ENCODE peak calls at places on chromosomes 7 and 10, in six cellular contexts. One of them, this sample, is unnamed.

GRCh38 chr7:98378210-98378819 is 22.6 kb downstream of the BAIAP2L1 start:
- DNase-seq in K562: no peak
- DNase-seq in GM12891: no peak
- DNase-seq in HepG2: no peak
- DNase-seq in GM12878: no peak
- DNase-seq in H1: no peak
- DNase-seq in this sample: no peak

GRCh38 chr10:20302033-20302432 is 485.8 kb downstream of the PLXDC2 start:
- DNase-seq in K562: no peak
- DNase-seq in GM12891: no peak
- DNase-seq in HepG2: no peak
- DNase-seq in GM12878: no peak
- DNase-seq in H1: no peak
- DNase-seq in this sample: no peak

GRCh38 chr10:79102056-79102874 is 33.5 kb downstream of the ZMIZ1 start:
- DNase-seq in K562: peak; percentile 50
- DNase-seq in GM12891: no peak
- DNase-seq in HepG2: no peak
- DNase-seq in GM12878: no peak
- DNase-seq in H1: no peak
- DNase-seq in this sample: no peak

GRCh38 chr7:27586825-27587224 is 75.9 kb downstream of the HIBADH start:
- DNase-seq in K562: no peak
- DNase-seq in GM12891: no peak
- DNase-seq in HepG2: no peak
- DNase-seq in GM12878: peak; percentile 53
- DNase-seq in H1: no peak
- DNase-seq in this sample: peak; percentile 12

GRCh38 chr10:72407471-72407870 is 52.8 kb upstream of the DNAJB12 start:
- DNase-seq in K562: no peak
- DNase-seq in GM12891: no peak
- DNase-seq in HepG2: no peak
- DNase-seq in GM12878: no peak
- DNase-seq in H1: no peak
- DNase-seq in this sample: peak; percentile 4

GRCh38 chr10:17215782-17216122 is 12.3 kb upstream of the VIM start:
- DNase-seq in K562: no peak
- DNase-seq in GM12891: no peak
- DNase-seq in HepG2: no peak
- DNase-seq in GM12878: no peak
- DNase-seq in H1: no peak
- DNase-seq in this sample: no peak

GRCh38 chr7:48390381-48391327 is 219.4 kb downstream of the ABCA13 start:
- DNase-seq in K562: no peak
- DNase-seq in GM12891: no peak
- DNase-seq in HepG2: no peak
- DNase-seq in GM12878: no peak
- DNase-seq in H1: no peak
- DNase-seq in this sample: no peak

GRCh38 chr7:91355680-91356435 is 91.6 kb downstream of the FZD1 start:
- DNase-seq in K562: no peak
- DNase-seq in GM12891: no peak
- DNase-seq in HepG2: no peak
- DNase-seq in GM12878: no peak
- DNase-seq in H1: peak; percentile 54
- DNase-seq in this sample: no peak

GRCh38 chr7:30831936-30832335 is 60.7 kb downstream of the MINDY4 start:
- DNase-seq in K562: no peak
- DNase-seq in GM12891: no peak
- DNase-seq in HepG2: no peak
- DNase-seq in GM12878: no peak
- DNase-seq in H1: no peak
- DNase-seq in this sample: no peak

GRCh38 chr7:151038951-151039849 is 9.1 kb upstream of the ASIC3 start:
- DNase-seq in K562: peak; percentile 99
- DNase-seq in GM12891: no peak
- DNase-seq in HepG2: peak; percentile 67
- DNase-seq in GM12878: no peak
- DNase-seq in H1: no peak
- DNase-seq in this sample: no peak

GRCh38 chr10:93261961-93262610 is 188.4 kb downstream of the CYP26A1 start:
- DNase-seq in K562: no peak
- DNase-seq in GM12891: no peak
- DNase-seq in HepG2: no peak
- DNase-seq in GM12878: no peak
- DNase-seq in H1: no peak
- DNase-seq in this sample: no peak

GRCh38 chr10:22911889-22912762 is 15.7 kb upstream of the ARMC3 start:
- DNase-seq in K562: no peak
- DNase-seq in GM12891: no peak
- DNase-seq in HepG2: peak; percentile 56
- DNase-seq in GM12878: no peak
- DNase-seq in H1: no peak
- DNase-seq in this sample: no peak

GRCh38 chr7:124322561-124322960 is 289.7 kb upstream of the TMEM229A start:
- DNase-seq in K562: no peak
- DNase-seq in GM12891: no peak
- DNase-seq in HepG2: no peak
- DNase-seq in GM12878: no peak
- DNase-seq in H1: no peak
- DNase-seq in this sample: no peak

GRCh38 chr10:15745748-15746147 is 26.0 kb upstream of the ITGA8 start:
- DNase-seq in K562: no peak
- DNase-seq in GM12891: no peak
- DNase-seq in HepG2: no peak
- DNase-seq in GM12878: no peak
- DNase-seq in H1: no peak
- DNase-seq in this sample: no peak

GRCh38 chr10:110556993-110557601 is 10.4 kb upstream of the SMC3 start:
- DNase-seq in K562: peak; percentile 41
- DNase-seq in GM12891: peak; percentile 27
- DNase-seq in HepG2: peak; percentile 24
- DNase-seq in GM12878: no peak
- DNase-seq in H1: no peak
- DNase-seq in this sample: peak; percentile 19

GRCh38 chr7:156224441-156225225 is 412.4 kb upstream of the SHH start:
- DNase-seq in K562: no peak
- DNase-seq in GM12891: no peak
- DNase-seq in HepG2: no peak
- DNase-seq in GM12878: no peak
- DNase-seq in H1: no peak
- DNase-seq in this sample: no peak

GRCh38 chr7:67590649-67591048 is 594.0 kb downstream of the TYW1 start:
- DNase-seq in K562: no peak
- DNase-seq in GM12891: no peak
- DNase-seq in HepG2: no peak
- DNase-seq in GM12878: no peak
- DNase-seq in H1: no peak
- DNase-seq in this sample: no peak

GRCh38 chr7:151876112-151876898 is 610 bp downstream of the PRKAG2 start:
- DNase-seq in K562: peak; percentile 60
- DNase-seq in GM12891: peak; percentile 50
- DNase-seq in HepG2: no peak
- DNase-seq in GM12878: no peak
- DNase-seq in H1: no peak
- DNase-seq in this sample: no peak

GRCh38 chr7:19117081-19117869 is at the start of gene TWIST1:
- DNase-seq in K562: peak; percentile 10
- DNase-seq in GM12891: no peak
- DNase-seq in HepG2: no peak
- DNase-seq in GM12878: no peak
- DNase-seq in H1: peak; percentile 77
- DNase-seq in this sample: no peak

GRCh38 chr7:389911-390601 is 100.1 kb downstream of the FOXL3 start:
- DNase-seq in K562: no peak
- DNase-seq in GM12891: no peak
- DNase-seq in HepG2: no peak
- DNase-seq in GM12878: no peak
- DNase-seq in H1: no peak
- DNase-seq in this sample: no peak

GRCh38 chr7:963236-964078 is 9.0 kb upstream of the ADAP1 start:
- DNase-seq in K562: no peak
- DNase-seq in GM12891: peak; percentile 53
- DNase-seq in HepG2: no peak
- DNase-seq in GM12878: no peak
- DNase-seq in H1: no peak
- DNase-seq in this sample: no peak

GRCh38 chr7:149194799-149195179 is 557 bp upstream of the ZNF282 start:
- DNase-seq in K562: no peak
- DNase-seq in GM12891: no peak
- DNase-seq in HepG2: no peak
- DNase-seq in GM12878: no peak
- DNase-seq in H1: no peak
- DNase-seq in this sample: no peak

GRCh38 chr7:149197675-149198074 is 2.3 kb downstream of the ZNF282 start:
- DNase-seq in K562: no peak
- DNase-seq in GM12891: no peak
- DNase-seq in HepG2: no peak
- DNase-seq in GM12878: no peak
- DNase-seq in H1: no peak
- DNase-seq in this sample: no peak

GRCh38 chr7:149196151-149196704 is 882 bp downstream of the ZNF282 start:
- DNase-seq in K562: peak; percentile 43
- DNase-seq in GM12891: no peak
- DNase-seq in HepG2: no peak
- DNase-seq in GM12878: no peak
- DNase-seq in H1: no peak
- DNase-seq in this sample: no peak

GRCh38 chr7:149196705-149197171 is 1.4 kb downstream of the ZNF282 start:
- DNase-seq in K562: peak; percentile 44
- DNase-seq in GM12891: no peak
- DNase-seq in HepG2: peak; percentile 27
- DNase-seq in GM12878: no peak
- DNase-seq in H1: no peak
- DNase-seq in this sample: no peak

DNA sequence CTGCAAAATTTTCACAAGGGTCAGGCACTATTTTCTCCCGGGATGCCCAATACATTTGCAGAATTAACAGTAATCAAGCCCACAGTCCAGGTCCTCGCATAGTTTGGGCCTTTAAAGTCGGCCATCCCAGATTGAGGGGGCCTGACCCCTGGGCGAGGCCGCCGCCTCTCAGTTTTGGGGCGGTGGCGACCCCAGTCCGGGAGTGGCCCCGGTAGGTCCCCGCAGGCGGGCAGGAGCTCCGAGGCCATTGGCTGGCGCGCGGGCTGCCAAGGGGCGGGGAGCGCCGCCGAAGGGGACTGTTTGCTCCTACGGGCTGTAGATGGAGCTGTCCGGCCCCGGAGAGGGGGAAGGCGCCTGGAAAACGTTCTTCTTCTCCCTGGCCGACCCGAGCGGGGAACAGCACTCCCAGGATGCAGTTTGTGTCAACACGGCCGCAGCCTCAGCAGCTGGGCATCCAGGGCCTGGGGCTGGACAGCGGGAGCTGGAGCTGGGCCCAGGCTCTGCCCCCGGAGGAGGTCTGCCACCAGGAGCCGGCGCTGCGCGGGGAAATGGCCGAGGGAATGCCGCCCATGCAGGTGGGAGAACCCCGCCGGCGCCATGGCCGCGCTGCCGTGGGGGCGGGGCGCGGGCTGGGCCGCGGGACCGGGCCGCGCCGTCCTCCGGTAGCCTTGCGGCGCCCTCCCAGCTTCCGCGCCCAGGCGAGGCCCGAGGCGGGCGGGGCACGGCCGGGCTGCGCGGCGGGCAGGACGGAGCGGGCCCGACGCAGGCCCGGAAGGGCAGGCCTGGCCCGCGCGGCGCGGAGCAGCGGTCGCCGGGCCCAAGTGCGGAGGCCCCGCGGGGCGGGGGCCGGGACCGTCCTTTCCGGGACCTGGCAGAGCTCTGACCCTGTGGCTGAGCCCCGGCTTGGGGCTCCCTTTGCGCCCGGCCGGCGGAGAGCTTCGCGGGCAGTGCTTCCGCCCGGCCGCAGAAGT is at the start of gene ZNF282:
- DNase-seq in K562: peak; percentile 98
- DNase-seq in GM12891: peak; percentile 89
- DNase-seq in HepG2: peak; percentile 85
- DNase-seq in GM12878: peak; percentile 31
- DNase-seq in H1: peak; percentile 75
- DNase-seq in this sample: peak; percentile 93
- TF ChIP-seq POLR2A in K562: peak; percentile 92
- TF ChIP-seq POLR2A in GM12891: peak; percentile 75
- TF ChIP-seq POLR2A in HepG2: peak; percentile 77
- TF ChIP-seq POLR2A in GM12878: peak; percentile 88
- TF ChIP-seq POLR2A in H1: peak; percentile 87
- TF ChIP-seq POLR2A in this sample: peak; percentile 75

GRCh38 chr7:99599836-99600235 is 1.8 kb downstream of the TMEM225B start:
- DNase-seq in K562: no peak
- DNase-seq in GM12891: no peak
- DNase-seq in HepG2: no peak
- DNase-seq in GM12878: no peak
- DNase-seq in H1: no peak
- DNase-seq in this sample: no peak
- TF ChIP-seq TAF1 in K562: no peak
- TF ChIP-seq TAF1 in GM12891: no peak
- TF ChIP-seq TAF1 in HepG2: no peak
- TF ChIP-seq TAF1 in GM12878: no peak
- TF ChIP-seq TAF1 in H1: no peak
- TF ChIP-seq TAF1 in this sample: no peak

GRCh38 chr10:124067825-124068400 is 25.5 kb downstream of the CHST15 start:
- DNase-seq in K562: no peak
- DNase-seq in GM12891: no peak
- DNase-seq in HepG2: no peak
- DNase-seq in GM12878: no peak
- DNase-seq in H1: no peak
- DNase-seq in this sample: no peak
- TF ChIP-seq POLR2AphosphoS5 in K562: no peak
- TF ChIP-seq POLR2AphosphoS5 in GM12891: no peak
- TF ChIP-seq POLR2AphosphoS5 in HepG2: no peak
- TF ChIP-seq POLR2AphosphoS5 in GM12878: no peak
- TF ChIP-seq POLR2AphosphoS5 in H1: no peak
- TF ChIP-seq POLR2AphosphoS5 in this sample: no peak

GRCh38 chr7:75993689-75994387 is 557 bp downstream of the TMEM120A start:
- DNase-seq in K562: peak; percentile 76
- DNase-seq in GM12891: peak; percentile 59
- DNase-seq in HepG2: peak; percentile 90
- DNase-seq in GM12878: no peak
- DNase-seq in H1: no peak
- DNase-seq in this sample: no peak
- TF ChIP-seq POLR2A in K562: no peak
- TF ChIP-seq POLR2A in GM12891: no peak
- TF ChIP-seq POLR2A in HepG2: peak; percentile 44
- TF ChIP-seq POLR2A in GM12878: no peak
- TF ChIP-seq POLR2A in H1: no peak
- TF ChIP-seq POLR2A in this sample: no peak

DNA sequence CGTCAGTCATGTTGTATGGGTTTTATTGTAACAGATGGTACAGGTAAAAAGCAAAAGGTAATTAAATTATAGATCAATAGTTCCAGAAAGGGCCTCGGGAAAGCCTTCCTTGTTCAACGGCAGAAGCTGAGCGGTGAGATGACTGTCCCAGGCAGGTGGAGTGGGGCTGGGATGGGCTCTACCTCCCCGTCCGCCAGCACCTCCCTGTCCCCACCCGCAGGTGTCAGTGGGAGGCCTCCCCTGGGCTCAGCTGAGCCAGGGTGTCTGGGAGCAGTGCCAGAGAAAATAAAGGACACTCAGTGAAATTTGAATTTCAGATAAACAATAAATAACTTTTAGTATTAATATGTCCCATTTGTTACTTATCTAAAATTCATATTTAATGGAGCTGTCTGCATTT is 58.9 kb downstream of the CLRN3 start:
- DNase-seq in K562: no peak
- DNase-seq in GM12891: no peak
- DNase-seq in HepG2: no peak
- DNase-seq in GM12878: no peak
- DNase-seq in H1: no peak
- DNase-seq in this sample: no peak
- TF ChIP-seq TAF1 in K562: no peak
- TF ChIP-seq TAF1 in GM12891: no peak
- TF ChIP-seq TAF1 in HepG2: no peak
- TF ChIP-seq TAF1 in GM12878: no peak
- TF ChIP-seq TAF1 in H1: no peak
- TF ChIP-seq TAF1 in this sample: no peak